ENCODE peak calls at places on chromosome 11, in ten cellular contexts. Y is NCI-H2081; G is islet precursor cell; E is tibial artery; H is GM23248; V is naive thymus-derived CD4-positive, alpha-beta T cell; J is NCI-H345; U is left colon; A is DMS 273 treated with DMSO at 0.1 percent for 48 hours; O is left cardiac atrium. M is an unnamed sample.

GRCh38 chr11:63503492-63503891 is 2.4 kb upstream of the LGALS12 start:
- DNase-seq in Y (no peak), G (peak), E (no peak), H (no peak), V (no peak), J (no peak), U (no peak), A (no peak), O (no peak), M (no peak)

GRCh38 chr11:128689586-128689945 is 4.3 kb upstream of the FLI1 start:
- DNase-seq in Y (no peak), G (no peak), E (no peak), H (no peak), V (no peak), J (no peak), U (no peak), A (no peak), O (no peak), M (no peak)

GRCh38 chr11:10309163-10310093 is 4.6 kb downstream of the ADM start:
- DNase-seq in Y (peak), G (no peak), E (peak), H (peak), V (no peak), J (peak), U (peak), A (no peak), O (peak), M (peak)

GRCh38 chr11:60125962-60126585 is 37.6 kb downstream of the MS4A2 start:
- DNase-seq in Y (no peak), G (no peak), E (no peak), H (no peak), V (no peak), J (no peak), U (no peak), A (no peak), O (no peak), M (no peak)

GRCh38 chr11:57597971-57598830 is 716 bp downstream of the SERPING1 start:
- DNase-seq in Y (no peak), G (peak), E (peak), H (peak), V (no peak), J (no peak), U (peak), A (peak), O (peak), M (peak)

GRCh38 chr11:72724851-72725730 is 27.1 kb downstream of the ARAP1 start:
- DNase-seq in Y (peak), G (peak), E (no peak), H (peak), V (peak), J (peak), U (peak), A (peak), O (peak), M (peak)

GRCh38 chr11:47130541-47130940 is 46.1 kb downstream of the ARFGAP2 start:
- DNase-seq in Y (peak), G (no peak), E (no peak), H (no peak), V (no peak), J (peak), U (no peak), A (no peak), O (no peak), M (no peak)

GRCh38 chr11:11171285-11171684 is 181.8 kb downstream of the CSNK2A3 start:
- DNase-seq in Y (no peak), G (no peak), E (no peak), H (peak), V (no peak), J (no peak), U (no peak), A (no peak), O (no peak), M (no peak)

GRCh38 chr11:71265559-71266092 is 13.2 kb upstream of the SHANK2 start:
- DNase-seq in Y (no peak), G (peak), E (no peak), H (no peak), V (no peak), J (no peak), U (no peak), A (no peak), O (no peak), M (no peak)

GRCh38 chr11:123286761-123287160 is 91.7 kb upstream of the CLMP start:
- DNase-seq in Y (no peak), G (no peak), E (no peak), H (peak), V (no peak), J (no peak), U (no peak), A (no peak), O (no peak), M (no peak)

GRCh38 chr11:64489831-64490441 is 101.1 kb upstream of the SLC22A12 start:
- DNase-seq in Y (peak), G (peak), E (peak), H (peak), V (peak), J (peak), U (peak), A (no peak), O (peak), M (peak)

GRCh38 chr11:59207988-59208432 is 4.7 kb downstream of the MPEG1 start:
- DNase-seq in Y (peak), G (peak), E (no peak), H (peak), V (no peak), J (peak), U (no peak), A (no peak), O (peak), M (no peak)

GRCh38 chr11:32885556-32885955 is 7.1 kb upstream of the QSER1 start:
- DNase-seq in Y (no peak), G (no peak), E (no peak), H (no peak), V (no peak), J (no peak), U (no peak), A (no peak), O (no peak), M (no peak)

GRCh38 chr11:65502852-65503603 is 4.2 kb downstream of the MALAT1 start:
- DNase-seq in Y (peak), G (no peak), E (peak), H (peak), V (no peak), J (no peak), U (no peak), A (no peak), O (no peak), M (no peak)

GRCh38 chr11:12746593-12747097 is 72.4 kb downstream of the TEAD1 start:
- DNase-seq in Y (peak), G (peak), E (no peak), H (peak), V (no peak), J (peak), U (peak), A (peak), O (peak), M (no peak)

GRCh38 chr11:3834349-3835099 is 6.2 kb downstream of the RHOG start:
- DNase-seq in Y (no peak), G (no peak), E (peak), H (no peak), V (no peak), J (no peak), U (peak), A (no peak), O (peak), M (no peak)

GRCh38 chr11:123260511-123261211 is 65.6 kb upstream of the CLMP start:
- DNase-seq in Y (no peak), G (no peak), E (no peak), H (no peak), V (no peak), J (no peak), U (no peak), A (no peak), O (no peak), M (no peak)

GRCh38 chr11:32333335-32333991 is 101.9 kb downstream of the WT1 start:
- DNase-seq in Y (no peak), G (peak), E (peak), H (peak), V (no peak), J (no peak), U (peak), A (no peak), O (peak), M (peak)